ENCODE peak calls at places on chromosome 18, in eight cellular contexts. T is breast epithelium, E is adrenal gland, F is IMR-90, S is suprapubic skin, I is K562, G is right lobe of liver, D is endothelial cell of umbilical vein. R is an unnamed sample.

GRCh38 chr18:36440614-36441013 is 143.1 kb downstream of the FHOD3 start:
- DNase-seq in T (no peak), E (no peak), F (peak; percentile 52), S (no peak), I (no peak), G (no peak), D (no peak), R (no peak)

GRCh38 chr18:59517446-59518171 is 158.5 kb upstream of the LMAN1 start:
- DNase-seq in T (no peak), E (no peak), F (peak; percentile 33), S (no peak), I (no peak), G (no peak), D (peak; percentile 21), R (no peak)

GRCh38 chr18:79425573-79425895 is 29.8 kb downstream of the NFATC1 start:
- DNase-seq in T (no peak), E (no peak), F (no peak), S (no peak), I (no peak), G (no peak), D (no peak), R (no peak)

GRCh38 chr18:68916734-68917133 is 118.9 kb downstream of the CCDC102B start:
- DNase-seq in T (no peak), E (no peak), F (no peak), S (no peak), I (no peak), G (no peak), D (no peak), R (no peak)

GRCh38 chr18:11020454-11020853 is 128.9 kb downstream of the PIEZO2 start:
- DNase-seq in T (no peak), E (no peak), F (no peak), S (no peak), I (no peak), G (no peak), D (no peak), R (no peak)

GRCh38 chr18:74617486-74617885 is 19.8 kb downstream of the ZNF407 start:
- DNase-seq in T (no peak), E (no peak), F (no peak), S (no peak), I (no peak), G (no peak), D (peak; percentile 33), R (no peak)

GRCh38 chr18:29157905-29158304 is 981.0 kb upstream of the CDH2 start:
- DNase-seq in T (no peak), E (no peak), F (peak; percentile 22), S (no peak), I (no peak), G (no peak), D (peak; percentile 56), R (no peak)

GRCh38 chr18:63603772-63604171 is 16.6 kb downstream of the SERPINB13 start:
- DNase-seq in T (no peak), E (no peak), F (peak; percentile 12), S (no peak), I (no peak), G (no peak), D (no peak), R (no peak)

GRCh38 chr18:48947102-48947501 is 3.7 kb downstream of the SMAD7 start:
- DNase-seq in T (no peak), E (no peak), F (no peak), S (no peak), I (no peak), G (no peak), D (peak; percentile 26), R (no peak)

DNA sequence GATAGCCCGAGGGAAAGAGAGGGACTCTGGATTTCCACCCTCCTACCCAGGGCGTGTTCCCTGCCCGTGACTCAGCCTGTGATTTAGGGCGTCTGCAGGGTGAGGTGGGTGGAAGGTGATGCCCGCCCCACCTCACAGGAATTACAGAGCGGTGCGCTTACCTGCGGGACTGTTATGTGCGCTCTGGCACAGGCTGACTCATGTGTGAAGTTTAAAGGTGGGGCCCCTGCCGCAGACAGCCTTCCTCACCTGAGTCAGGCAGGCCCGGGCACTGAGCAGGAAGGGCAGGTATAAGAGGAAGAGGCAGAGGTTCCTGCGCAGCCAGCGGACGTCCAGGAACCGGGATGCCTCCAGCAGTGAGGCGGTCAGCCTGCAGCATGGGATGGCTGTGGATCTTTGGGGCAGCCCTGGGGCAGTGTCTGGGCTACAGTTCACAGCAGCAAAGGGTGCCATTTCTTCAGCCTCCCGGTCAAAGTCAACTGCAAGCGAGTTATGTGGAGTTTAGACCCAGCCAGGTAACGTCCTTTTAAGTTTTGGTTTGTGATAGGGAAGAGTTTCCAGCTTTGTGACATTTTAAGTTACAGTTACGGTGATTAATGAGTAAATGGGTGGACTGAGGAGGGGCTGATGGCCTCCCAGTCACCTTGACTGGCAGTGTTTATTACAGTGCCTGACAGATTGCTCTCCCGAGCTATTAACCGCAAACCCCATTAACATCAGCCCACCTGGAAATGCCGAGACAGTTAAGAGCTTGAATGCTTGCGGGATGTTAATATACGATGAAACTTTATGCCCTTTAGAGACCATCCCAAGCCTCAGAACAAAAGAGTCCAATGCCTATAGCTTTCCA is 141.6 kb upstream of the TTC39C start:
- DNase-seq in T (no peak), E (no peak), F (no peak), S (peak; percentile 71), I (no peak), G (no peak), D (no peak), R (no peak)
- TF ChIP-seq POLR2A in T (no peak), E (no peak), F (no peak), S (peak; percentile 14), I (no peak), G (no peak), D (no peak), R (no peak)

GRCh38 chr18:21257383-21257782 is 15.4 kb downstream of the GREB1L start:
- DNase-seq in T (no peak), E (no peak), F (peak; percentile 2), S (no peak), I (no peak), G (no peak), D (no peak), R (no peak)

GRCh38 chr18:21260621-21261020 is 18.6 kb downstream of the GREB1L start:
- DNase-seq in T (no peak), E (no peak), F (no peak), S (no peak), I (no peak), G (no peak), D (no peak), R (no peak)

DNA sequence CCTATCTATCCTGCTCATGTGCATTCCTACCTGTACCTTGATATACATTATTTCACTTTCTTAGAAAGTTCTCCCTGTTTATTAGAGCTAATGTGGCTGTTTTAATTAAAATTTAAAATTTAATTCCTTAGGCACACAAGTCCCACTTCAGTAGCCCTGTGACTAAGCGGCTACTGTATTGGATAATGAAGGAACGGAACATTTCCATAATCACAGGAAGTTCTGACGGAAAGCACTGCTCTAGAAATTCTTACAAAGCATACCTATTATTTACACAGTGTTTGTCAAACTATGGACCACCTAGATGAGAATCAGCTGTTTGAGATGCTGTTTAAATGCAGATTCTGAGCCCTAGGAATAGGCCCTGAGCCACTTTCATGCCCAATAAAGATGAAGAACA is 13.2 kb downstream of the GREB1L start:
- DNase-seq in T (no peak), E (no peak), F (no peak), S (no peak), I (no peak), G (no peak), D (no peak), R (no peak)
- TF ChIP-seq POLR2A in T (no peak), E (no peak), F (no peak), S (no peak), I (no peak), G (no peak), D (no peak), R (no peak)

GRCh38 chr18:76823166-76823539 is 796 bp downstream of the ZNF236 start:
- DNase-seq in T (no peak), E (peak; percentile 54), F (no peak), S (peak; percentile 69), I (no peak), G (no peak), D (no peak), R (peak; percentile 91)

GRCh38 chr18:76821875-76822509 is 365 bp upstream of the ZNF236 start:
- DNase-seq in T (peak; percentile 60), E (peak; percentile 72), F (peak; percentile 35), S (peak; percentile 75), I (peak; percentile 85), G (peak; percentile 63), D (peak; percentile 69), R (peak; percentile 94)

GRCh38 chr18:76821356-76821874 is 942 bp upstream of the ZNF236 start:
- DNase-seq in T (no peak), E (no peak), F (no peak), S (no peak), I (no peak), G (no peak), D (no peak), R (no peak)

GRCh38 chr18:76823574-76823973 is 1.2 kb downstream of the ZNF236 start:
- DNase-seq in T (no peak), E (peak; percentile 51), F (peak; percentile 15), S (no peak), I (peak; percentile 37), G (peak; percentile 48), D (no peak), R (peak; percentile 87)

GRCh38 chr18:76822510-76823165 is at the start of gene ZNF236:
- DNase-seq in T (peak; percentile 74), E (peak; percentile 73), F (peak; percentile 77), S (peak; percentile 75), I (peak; percentile 77), G (peak; percentile 80), D (peak; percentile 44), R (peak; percentile 94)
- TF ChIP-seq POLR2A in T (no peak), E (peak; percentile 67), F (peak; percentile 77), S (no peak), I (no peak), G (peak; percentile 90), D (peak; percentile 73), R (peak; percentile 29)

GRCh38 chr18:3713708-3714107 is 263.7 kb downstream of the TGIF1 start:
- DNase-seq in T (no peak), E (no peak), F (no peak), S (no peak), I (no peak), G (no peak), D (no peak), R (no peak)

GRCh38 chr18:3713166-3713565 is 263.2 kb downstream of the TGIF1 start:
- DNase-seq in T (no peak), E (no peak), F (no peak), S (no peak), I (no peak), G (no peak), D (no peak), R (no peak)

GRCh38 chr18:3709166-3709565 is 259.2 kb downstream of the TGIF1 start:
- DNase-seq in T (no peak), E (no peak), F (no peak), S (no peak), I (no peak), G (no peak), D (no peak), R (no peak)

GRCh38 chr18:3712485-3712884 is 262.5 kb downstream of the TGIF1 start:
- DNase-seq in T (no peak), E (no peak), F (no peak), S (no peak), I (no peak), G (no peak), D (no peak), R (no peak)

DNA sequence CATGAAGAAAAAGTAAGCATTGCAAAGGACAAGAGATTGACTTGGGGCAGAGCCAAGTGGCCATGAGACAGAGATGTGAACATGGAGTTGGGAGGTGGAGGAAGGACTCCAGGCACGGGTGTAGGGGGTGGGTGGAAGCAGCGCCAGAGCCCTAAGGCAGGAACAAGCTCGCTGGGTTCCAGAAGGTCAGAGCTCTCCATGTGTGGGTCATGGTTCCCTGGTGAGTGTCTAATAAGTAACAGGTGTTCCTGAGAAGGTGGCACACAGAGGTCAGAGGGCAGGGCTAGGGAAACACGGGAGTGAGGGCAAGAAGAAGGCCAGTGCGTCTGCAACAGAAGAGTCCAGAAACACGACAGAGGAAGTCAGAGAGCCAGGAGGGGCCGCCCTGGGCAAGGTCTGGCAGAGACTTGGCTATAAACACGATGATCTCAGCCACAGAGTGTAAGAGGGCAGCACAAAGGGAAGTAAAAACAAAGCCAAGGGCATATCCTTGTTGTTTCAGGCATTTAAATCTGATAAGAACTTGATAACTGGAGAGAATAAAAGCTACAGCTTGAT is 260.8 kb downstream of the TGIF1 start:
- DNase-seq in T (no peak), E (peak; percentile 89), F (no peak), S (no peak), I (peak; percentile 31), G (peak; percentile 68), D (peak; percentile 96), R (peak; percentile 81)
- TF ChIP-seq POLR2A in T (no peak), E (no peak), F (no peak), S (no peak), I (no peak), G (no peak), D (peak; percentile 93), R (no peak)

R was measured in spleen.